ENCODE peak calls at places on chromosomes 3 and 15, in five cellular contexts. I, G, W, M and H are unnamed samples.

GRCh38 chr15:76163429-76164020 is 103.7 kb downstream of the TMEM266 start:
- DNase-seq in I (no peak), G (no peak), W (no peak), M (peak; percentile 85), H (no peak)

GRCh38 chr3:188323067-188323842 is 169.3 kb downstream of the LPP start:
- DNase-seq in I (no peak), G (no peak), W (no peak), M (no peak), H (no peak)

GRCh38 chr3:85567074-85567676 is 608.4 kb downstream of the CADM2 start:
- DNase-seq in I (no peak), G (peak; percentile 52), W (peak; percentile 52), M (peak; percentile 12), H (peak; percentile 20)

GRCh38 chr15:89462198-89462912 is 34.0 kb downstream of the RHCG start:
- DNase-seq in I (no peak), G (no peak), W (peak; percentile 62), M (peak; percentile 19), H (no peak)

GRCh38 chr3:150749218-150749617 is 13.8 kb downstream of the SIAH2 start:
- DNase-seq in I (no peak), G (no peak), W (no peak), M (no peak), H (no peak)

GRCh38 chr15:56411122-56411749 is 46.0 kb downstream of the TEX9 start:
- DNase-seq in I (no peak), G (no peak), W (no peak), M (no peak), H (no peak)

GRCh38 chr15:93246266-93247242 is 157.5 kb upstream of the RGMA start:
- DNase-seq in I (no peak), G (no peak), W (no peak), M (no peak), H (no peak)

GRCh38 chr3:38581774-38582173 is 67.7 kb downstream of the SCN5A start:
- DNase-seq in I (no peak), G (peak; percentile 33), W (no peak), M (no peak), H (no peak)

GRCh38 chr3:63609408-63609807 is 43.1 kb upstream of the SNTN start:
- DNase-seq in I (no peak), G (no peak), W (no peak), M (no peak), H (no peak)

GRCh38 chr3:187319699-187320302 is 28.3 kb upstream of the MASP1 start:
- DNase-seq in I (no peak), G (peak; percentile 80), W (peak; percentile 86), M (peak; percentile 74), H (peak; percentile 57)

DNA sequence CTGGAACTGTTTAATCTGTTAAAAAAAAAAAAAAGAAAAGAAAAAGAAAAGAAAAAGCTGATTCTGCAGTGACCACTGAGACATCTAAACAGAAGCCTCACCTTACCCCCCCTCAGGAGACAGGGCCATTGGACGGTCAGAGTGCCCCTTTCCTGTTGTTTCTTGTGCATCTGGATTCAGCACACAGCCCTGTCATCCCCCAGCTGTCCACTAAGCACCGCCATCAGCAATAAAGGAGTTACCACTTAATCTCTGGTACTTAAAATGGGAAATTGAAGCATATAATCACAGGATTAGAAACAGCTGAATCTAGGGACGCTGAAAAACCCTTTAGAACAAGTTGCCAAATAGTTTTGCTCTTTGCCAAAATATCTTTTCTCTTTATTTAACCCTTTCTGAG is 62.5 kb downstream of the TRIM69 start:
- DNase-seq in I (no peak), G (no peak), W (no peak), M (peak; percentile 33), H (no peak)
- TF ChIP-seq CTCF in I (no peak), G (no peak), W (peak; percentile 16), M (peak; percentile 38), H (peak; percentile 11)

DNA sequence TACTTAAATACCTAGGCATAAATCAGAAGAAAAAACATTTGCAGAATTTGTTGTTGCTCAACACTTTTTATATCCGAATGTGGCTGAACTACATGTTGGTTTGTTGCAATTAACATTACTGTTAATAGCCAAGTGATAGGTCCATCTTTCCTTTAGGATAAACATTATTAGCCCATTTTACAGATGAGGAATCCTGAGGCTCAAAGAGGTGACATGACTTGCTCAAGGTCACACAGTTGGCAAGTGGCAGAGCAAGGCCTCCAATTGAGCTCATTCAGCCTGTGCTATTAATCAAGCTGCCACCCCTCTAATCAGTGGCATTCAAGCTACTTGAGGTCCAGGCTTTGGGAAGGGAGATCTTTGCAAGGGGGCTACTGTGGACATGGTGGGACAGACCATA is 125.8 kb upstream of the ATP2B2 start:
- DNase-seq in I (no peak), G (no peak), W (no peak), M (no peak), H (no peak)
- TF ChIP-seq CTCF in I (no peak), G (no peak), W (no peak), M (no peak), H (no peak)

DNA sequence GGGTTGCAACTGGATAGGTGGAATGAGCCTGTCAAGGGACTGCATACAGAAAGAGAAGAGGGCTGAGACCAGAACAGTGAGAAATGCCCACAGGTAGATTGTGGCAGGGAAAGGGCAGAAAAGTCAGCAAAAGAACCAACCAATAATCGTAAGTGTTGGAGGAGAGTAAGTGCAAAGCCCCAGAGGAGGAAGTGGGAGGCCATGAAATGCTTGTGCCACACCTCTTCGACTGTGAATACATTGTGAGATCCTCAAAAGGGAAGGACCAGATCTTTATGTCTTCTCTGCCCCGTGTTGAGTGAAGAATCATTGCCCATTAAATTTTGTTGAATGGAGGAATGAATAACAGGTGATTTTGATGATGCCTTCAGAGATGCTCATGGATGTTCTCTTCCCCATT is 46.0 kb downstream of the PARP15 start:
- DNase-seq in I (no peak), G (no peak), W (no peak), M (no peak), H (no peak)
- TF ChIP-seq CTCF in I (no peak), G (no peak), W (no peak), M (no peak), H (no peak)

GRCh38 chr3:8713901-8714759 is 19.5 kb upstream of the CAV3 start:
- DNase-seq in I (no peak), G (no peak), W (no peak), M (no peak), H (peak; percentile 62)
- TF ChIP-seq CTCF in I (no peak), G (no peak), W (peak; percentile 34), M (peak; percentile 67), H (peak; percentile 16)

GRCh38 chr15:51759557-51760070 is 8.2 kb downstream of the TMOD2 start:
- DNase-seq in I (no peak), G (no peak), W (no peak), M (peak; percentile 97), H (no peak)
- TF ChIP-seq CTCF in I (no peak), G (no peak), W (peak; percentile 8), M (peak; percentile 23), H (no peak)

GRCh38 chr3:14432996-14433572 is 30.7 kb downstream of the SLC6A6 start:
- DNase-seq in I (no peak), G (no peak), W (no peak), M (no peak), H (no peak)
- TF ChIP-seq CTCF in I (no peak), G (no peak), W (no peak), M (no peak), H (no peak)

GRCh38 chr3:9831253-9831652 is 12.6 kb downstream of the RPUSD3 start:
- DNase-seq in I (no peak), G (no peak), W (no peak), M (no peak), H (no peak)

GRCh38 chr3:9825461-9826040 is 15.5 kb downstream of the TTLL3 start:
- DNase-seq in I (no peak), G (no peak), W (no peak), M (no peak), H (no peak)

GRCh38 chr3:9828801-9829755 is 14.7 kb downstream of the RPUSD3 start:
- DNase-seq in I (no peak), G (no peak), W (no peak), M (no peak), H (no peak)

DNA sequence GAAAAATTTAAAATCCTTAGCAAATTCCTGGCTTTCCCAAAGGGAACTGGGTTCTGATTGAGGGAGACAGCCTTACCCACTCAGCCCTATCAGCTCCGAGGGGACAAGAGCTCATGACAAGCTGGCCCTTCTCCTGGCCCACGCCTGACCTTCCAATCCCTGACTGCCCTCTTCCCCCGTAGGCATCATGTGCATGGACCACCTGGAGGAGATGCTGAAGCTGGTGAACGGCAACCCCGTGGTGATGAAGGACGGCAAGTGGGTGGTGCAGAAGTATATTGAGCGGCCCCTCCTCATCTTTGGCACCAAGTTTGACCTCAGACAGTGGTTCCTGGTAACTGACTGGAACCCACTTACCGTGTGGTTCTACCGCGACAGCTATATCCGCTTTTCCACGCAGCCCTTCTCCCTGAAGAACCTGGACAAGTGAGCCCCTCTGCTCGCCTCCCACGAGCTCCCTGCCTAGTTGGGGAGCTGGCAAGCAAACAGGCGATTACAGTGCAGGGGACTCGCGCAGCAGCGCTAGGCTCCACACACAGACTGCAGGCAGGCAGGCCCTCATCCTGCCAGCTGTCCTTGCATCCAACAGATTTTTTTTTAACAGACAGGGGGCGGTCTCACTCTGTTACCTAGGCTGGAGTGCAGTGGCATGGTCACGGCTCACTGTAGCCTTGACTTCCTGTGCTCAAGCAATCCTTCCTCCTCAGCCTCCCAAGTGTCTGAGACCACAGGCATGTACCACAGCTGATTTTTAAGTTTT is 16.8 kb downstream of the RPUSD3 start:
- DNase-seq in I (no peak), G (no peak), W (peak; percentile 8), M (peak; percentile 35), H (no peak)
- TF ChIP-seq CTCF in I (peak; percentile 12), G (no peak), W (peak; percentile 13), M (peak; percentile 32), H (peak; percentile 21)

DNA sequence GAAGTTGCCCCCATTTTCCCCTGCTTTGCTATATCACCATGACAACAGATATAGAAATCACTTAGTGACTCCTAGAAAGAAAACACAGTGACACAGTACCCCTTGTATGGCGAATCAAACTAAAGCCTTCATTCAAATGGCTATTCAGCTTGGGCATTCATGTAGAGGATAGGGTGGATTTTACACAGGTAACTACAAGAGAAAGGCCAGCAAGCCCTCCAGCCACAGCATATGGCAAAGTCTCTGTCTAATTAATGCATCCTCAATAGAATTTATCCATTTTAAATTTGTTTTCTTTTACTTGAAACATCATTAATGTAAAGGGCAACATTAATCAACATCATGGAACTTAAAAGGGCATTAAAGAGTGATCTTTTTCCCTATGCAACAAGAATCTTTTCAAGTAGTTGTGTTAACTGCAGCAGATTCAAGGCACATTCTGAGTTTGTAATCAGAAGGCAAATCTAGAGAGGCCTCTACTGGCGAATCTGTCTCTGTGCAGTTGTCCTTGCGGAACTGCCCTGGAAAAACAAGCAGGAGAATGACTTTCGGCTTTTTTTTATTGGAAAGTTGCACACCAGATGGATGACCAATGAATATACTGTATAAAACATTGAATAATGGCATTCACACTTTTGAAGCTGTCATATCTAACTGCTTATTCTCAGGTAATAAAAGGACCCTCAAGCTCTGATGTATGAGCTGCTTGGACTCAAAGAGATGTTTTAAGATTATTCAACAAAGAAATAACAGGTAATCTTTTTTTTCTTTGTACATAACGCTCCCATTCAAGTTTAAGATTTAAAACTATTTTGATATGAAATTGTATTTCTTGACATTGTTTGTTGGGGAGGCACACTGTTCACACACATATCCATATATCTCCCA is 621.6 kb upstream of the AGTR1 start:
- DNase-seq in I (no peak), G (no peak), W (peak; percentile 25), M (peak; percentile 76), H (no peak)
- TF ChIP-seq CTCF in I (no peak), G (peak; percentile 41), W (peak; percentile 34), M (peak; percentile 79), H (peak; percentile 23)